ENCODE peak calls at places on chromosomes 6 and 20, in nine cellular contexts. Z, D, Y, B, L, N, X, I and P are unnamed samples.

GRCh38 chr20:53926428-53927028 is 143.9 kb downstream of the BCAS1 start:
- DNase-seq in N (peak), L (peak), I (no peak), D (no peak), B (no peak), Z (no peak), X (peak), Y (peak), P (no peak)

GRCh38 chr20:3685341-3685740 is 3.5 kb upstream of the ADAM33 start:
- DNase-seq in D (no peak), X (no peak), N (peak), Y (no peak), I (no peak), L (peak), Z (no peak), B (no peak), P (no peak)

GRCh38 chr20:63652192-63652980 is 838 bp downstream of the STMN3 start:
- DNase-seq in Z (peak), X (peak), L (peak), N (peak), D (peak), Y (no peak), I (no peak), B (no peak), P (peak)

GRCh38 chr6:5159162-5159561 is 74.0 kb downstream of the PPP1R3G start:
- DNase-seq in I (no peak), B (no peak), N (no peak), X (no peak), Y (no peak), D (no peak), L (no peak), Z (no peak), P (no peak)

GRCh38 chr6:95837890-95838289 is 177.9 kb upstream of the FUT9 start:
- DNase-seq in N (no peak), B (no peak), I (no peak), D (no peak), Y (no peak), Z (no peak), X (no peak), L (no peak), P (no peak)

GRCh38 chr6:100446922-100447899 is 17.5 kb downstream of the SIM1 start:
- DNase-seq in B (peak), X (no peak), I (no peak), Y (no peak), Z (no peak), D (no peak), L (no peak), N (no peak), P (peak)

GRCh38 chr20:37543828-37544227 is 16.2 kb upstream of the BLCAP start:
- DNase-seq in N (peak), B (no peak), I (no peak), Y (no peak), D (peak), L (peak), X (peak), Z (no peak), P (no peak)

GRCh38 chr6:57221191-57221935 is 744 bp downstream of the RAB23 start:
- DNase-seq in Z (peak), X (peak), D (peak), B (peak), N (peak), Y (peak), I (peak), L (peak), P (peak)

GRCh38 chr6:44966449-44967091 is 361.6 kb upstream of the RUNX2 start:
- DNase-seq in D (no peak), Z (no peak), L (peak), I (no peak), X (peak), B (no peak), N (peak), Y (no peak), P (no peak)

GRCh38 chr6:20644667-20645370 is 110.6 kb downstream of the CDKAL1 start:
- DNase-seq in B (no peak), I (no peak), D (no peak), Y (no peak), Z (no peak), N (no peak), X (no peak), L (peak), P (no peak)

GRCh38 chr6:3327403-3327802 is 68.7 kb downstream of the PSMG4 start:
- DNase-seq in Z (no peak), D (no peak), I (no peak), B (no peak), Y (no peak), N (no peak), L (no peak), X (no peak), P (no peak)

GRCh38 chr6:13253272-13253671 is 75.1 kb downstream of the TBC1D7 start:
- DNase-seq in Z (no peak), Y (no peak), X (peak), N (no peak), I (no peak), L (no peak), B (no peak), D (no peak), P (no peak)
- H3K4me3 ChIP-seq in Z (no peak), Y (no peak), X (no peak), N (no peak), I (no peak), L (no peak), B (no peak), D (no peak), P (no peak)

GRCh38 chr20:1376007-1376406 is 16.8 kb downstream of the FKBP1A start:
- DNase-seq in D (no peak), I (no peak), Y (no peak), N (no peak), Z (no peak), X (peak), B (no peak), L (no peak), P (no peak)
- H3K4me3 ChIP-seq in D (no peak), I (no peak), Y (no peak), N (no peak), Z (no peak), X (no peak), B (no peak), L (no peak), P (no peak)

GRCh38 chr6:117484052-117484646 is 1.7 kb downstream of the DCBLD1 start:
- DNase-seq in L (no peak), X (no peak), Y (no peak), D (no peak), I (no peak), N (no peak), Z (no peak), B (no peak), P (no peak)
- H3K4me3 ChIP-seq in L (peak), X (peak), Y (no peak), D (peak), I (peak), N (peak), Z (no peak), B (peak), P (peak)

GRCh38 chr6:135052939-135053338 is 1.7 kb downstream of the HBS1L start:
- DNase-seq in Y (no peak), L (peak), N (no peak), Z (no peak), X (peak), I (no peak), D (no peak), B (no peak), P (no peak)
- H3K4me3 ChIP-seq in Y (no peak), L (peak), N (no peak), Z (no peak), X (peak), I (no peak), D (no peak), B (peak), P (peak)

GRCh38 chr6:138572200-138572875 is 73.0 kb upstream of the NHSL1 start:
- DNase-seq in Y (peak), I (peak), X (no peak), Z (no peak), L (peak), B (peak), D (no peak), N (peak), P (peak)
- H3K4me3 ChIP-seq in Y (no peak), I (peak), X (no peak), Z (no peak), L (peak), B (peak), D (no peak), N (peak), P (peak)

DNA sequence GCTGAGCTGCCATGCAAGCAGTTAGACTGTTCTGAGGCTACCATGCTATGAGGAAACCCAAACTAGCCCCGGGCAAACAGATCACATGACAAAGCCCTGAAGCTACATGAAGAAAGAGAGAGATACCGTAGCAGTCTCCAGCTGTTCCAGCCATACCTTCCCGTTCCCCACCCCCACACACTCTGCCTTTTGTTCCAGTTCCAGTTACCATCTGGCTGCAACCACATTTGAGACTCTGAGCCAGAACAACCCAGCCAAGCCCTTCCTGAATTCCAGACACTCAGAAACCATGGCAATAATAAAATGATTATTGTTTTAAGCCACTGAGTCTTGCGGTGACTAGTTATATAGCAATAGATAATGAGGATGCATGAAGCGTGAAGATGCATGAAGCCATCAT is 28.3 kb downstream of the RIN2 start:
- DNase-seq in Z (no peak), D (no peak), Y (peak), B (no peak), N (peak), L (peak), I (peak), X (peak), P (peak)
- H3K4me3 ChIP-seq in Z (no peak), D (no peak), Y (no peak), B (no peak), N (no peak), L (peak), I (no peak), X (no peak), P (no peak)

DNA sequence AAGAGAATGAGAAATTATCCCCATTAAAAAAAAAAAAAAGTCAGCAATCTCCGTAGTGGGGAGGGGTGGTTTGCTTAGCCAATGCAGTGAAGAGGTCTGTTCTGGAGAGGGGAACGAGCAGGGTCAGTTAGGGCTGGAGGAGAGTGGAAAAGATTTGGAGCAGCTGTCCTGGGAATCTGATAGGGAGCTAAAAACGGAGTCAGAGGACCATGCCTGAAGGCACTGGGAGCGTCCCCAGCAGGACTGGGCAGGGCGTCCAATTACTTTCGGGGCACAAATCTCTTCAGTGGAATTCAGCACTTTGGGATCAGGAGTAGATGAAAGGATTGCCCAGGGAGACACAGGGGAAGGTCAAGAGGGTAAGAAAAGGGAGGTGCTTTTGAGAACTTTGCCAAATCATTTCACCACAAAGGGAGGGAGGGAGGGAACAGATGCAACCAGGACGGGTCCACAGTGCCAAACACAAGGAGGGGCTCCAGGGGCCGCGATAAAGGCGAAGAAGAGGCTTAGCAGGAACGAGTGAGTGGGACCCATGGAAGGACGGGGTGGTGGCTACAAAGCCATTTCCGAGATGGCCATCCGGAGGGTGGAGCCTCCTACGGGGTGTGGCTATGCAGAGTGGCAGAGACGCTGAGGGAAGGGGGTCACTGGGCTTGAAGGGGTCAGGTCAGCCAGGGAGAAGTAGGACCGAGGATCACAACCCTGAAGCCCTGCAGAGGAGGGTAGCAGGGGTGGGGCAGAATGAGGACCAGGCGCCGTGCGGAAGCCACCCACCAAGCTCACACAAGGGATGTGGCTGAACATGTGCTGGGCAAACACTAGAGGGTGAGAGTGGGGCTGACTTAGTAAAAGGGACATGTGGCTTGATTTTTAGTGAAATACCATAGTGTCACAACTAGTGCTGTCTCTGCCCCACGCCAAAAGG is 180.1 kb upstream of the RREB1 start:
- DNase-seq in L (peak), B (peak), Y (no peak), Z (no peak), I (no peak), X (peak), N (no peak), D (peak), P (peak)
- H3K4me3 ChIP-seq in L (peak), B (no peak), Y (no peak), Z (no peak), I (no peak), X (peak), N (peak), D (no peak), P (no peak)

GRCh38 chr20:45413479-45413878 is 2.5 kb upstream of the PIGT start:
- DNase-seq in X (no peak), D (no peak), L (no peak), Y (no peak), N (no peak), I (no peak), Z (no peak), B (no peak), P (no peak)

GRCh38 chr20:45419188-45420091 is 3.5 kb downstream of the PIGT start:
- DNase-seq in Z (no peak), L (peak), N (peak), Y (peak), I (peak), B (no peak), D (no peak), X (no peak), P (no peak)

GRCh38 chr20:45420125-45420524 is 4.2 kb downstream of the PIGT start:
- DNase-seq in D (no peak), Z (no peak), N (no peak), I (no peak), Y (no peak), X (no peak), B (no peak), L (no peak), P (no peak)

GRCh38 chr20:45415822-45416637 is at the start of gene PIGT:
- DNase-seq in B (peak), Y (peak), X (peak), N (peak), I (peak), L (peak), Z (peak), D (peak), P (peak)

GRCh38 chr20:45416917-45417316 is 976 bp downstream of the PIGT start:
- DNase-seq in I (no peak), N (no peak), B (no peak), L (no peak), Z (no peak), D (no peak), X (peak), Y (no peak), P (no peak)
- H3K4me3 ChIP-seq in I (peak), N (peak), B (peak), L (peak), Z (peak), D (peak), X (peak), Y (no peak), P (peak)